ENCODE peak calls at places on chromosomes 4 and X, in four cellular contexts. K is GM12878, S is K562, Q is HepG2. F is an unnamed sample.

GRCh38 chr4:85522836-85523235 is 47.9 kb downstream of the ARHGAP24 start:
- DNase-seq in K (no peak), S (no peak), Q (no peak), F (no peak)

GRCh38 chrX:134642394-134642793 is 15.9 kb downstream of the PLAC1 start:
- DNase-seq in K (no peak), S (no peak), Q (no peak), F (no peak)

GRCh38 chrX:153793291-153793690 is 884 bp downstream of the IDH3G start:
- DNase-seq in K (no peak), S (no peak), Q (no peak), F (no peak)

GRCh38 chr4:76238236-76238635 is 13.3 kb upstream of the FAM47E start:
- DNase-seq in K (no peak), S (no peak), Q (no peak), F (no peak)

GRCh38 chr4:73988096-73988495 is at the start of gene PPBP:
- DNase-seq in K (no peak), S (no peak), Q (no peak), F (no peak)

GRCh38 chr4:168551211-168551610 is 54.4 kb downstream of the PALLD start:
- DNase-seq in K (no peak), S (no peak), Q (no peak), F (no peak)

GRCh38 chr4:55393461-55394320 is 2.1 kb upstream of the TMEM165 start:
- DNase-seq in K (no peak), S (no peak), Q (no peak), F (no peak)

GRCh38 chr4:155809835-155810234 is 51.0 kb downstream of the GUCY1B1 start:
- DNase-seq in K (peak; percentile 55), S (peak; percentile 4), Q (peak; percentile 64), F (peak; percentile 41)

GRCh38 chrX:120380699-120381098 is 18.8 kb downstream of the ATP1B4 start:
- DNase-seq in K (no peak), S (no peak), Q (peak; percentile 10), F (no peak)

GRCh38 chr4:34953145-34953799 is 1291.0 kb downstream of the ARAP2 start:
- DNase-seq in K (no peak), S (no peak), Q (peak; percentile 58), F (peak; percentile 4)

GRCh38 chr4:142549726-142550463 is 296.2 kb downstream of the INPP4B start:
- DNase-seq in K (no peak), S (no peak), Q (no peak), F (no peak)

GRCh38 chr4:8709050-8709728 is 116.6 kb downstream of the CPZ start:
- DNase-seq in K (no peak), S (no peak), Q (no peak), F (peak; percentile 5)

GRCh38 chr4:156255205-156255604 is 301.5 kb upstream of the CTSO start:
- DNase-seq in K (no peak), S (no peak), Q (no peak), F (no peak)

GRCh38 chrX:1767026-1767425 is 152.2 kb downstream of the ASMT start:
- DNase-seq in K (no peak), S (no peak), Q (no peak), F (no peak)

GRCh38 chrX:14027511-14028019 is 2.1 kb downstream of the GEMIN8 start:
- DNase-seq in K (peak; percentile 63), S (peak; percentile 9), Q (peak; percentile 1), F (no peak)

GRCh38 chr4:10457255-10457801 is at the start of gene ZNF518B:
- DNase-seq in K (no peak), S (peak; percentile 90), Q (no peak), F (peak; percentile 93)

GRCh38 chrX:33204889-33205288 is 6.5 kb downstream of the DMD start:
- DNase-seq in K (no peak), S (no peak), Q (no peak), F (no peak)

GRCh38 chr4:52192697-52193096 is 141.6 kb downstream of the SPATA18 start:
- DNase-seq in K (no peak), S (no peak), Q (peak; percentile 34), F (no peak)

GRCh38 chr4:184408021-184408710 is 66.2 kb downstream of the IRF2 start:
- DNase-seq in K (no peak), S (no peak), Q (no peak), F (no peak)

GRCh38 chrX:3320471-3321046 is 25.9 kb downstream of the MXRA5 start:
- DNase-seq in K (no peak), S (no peak), Q (no peak), F (no peak)

GRCh38 chr4:35800669-35801068 is 443.6 kb downstream of the ARAP2 start:
- DNase-seq in K (no peak), S (no peak), Q (no peak), F (no peak)

GRCh38 chr4:6177587-6178197 is 22.7 kb downstream of the JAKMIP1 start:
- DNase-seq in K (no peak), S (peak; percentile 19), Q (no peak), F (no peak)

GRCh38 chrX:4932790-4933189 is 1219.3 kb upstream of the PRKX start:
- DNase-seq in K (no peak), S (no peak), Q (no peak), F (no peak)

GRCh38 chrX:10387011-10387410 is 230.2 kb downstream of the CLCN4 start:
- DNase-seq in K (no peak), S (no peak), Q (no peak), F (no peak)

GRCh38 chr4:169099775-169100180 is 89.7 kb upstream of the CBR4 start:
- DNase-seq in K (peak; percentile 34), S (no peak), Q (peak; percentile 14), F (no peak)

GRCh38 chr4:185016946-185017797 is 1.1 kb upstream of the HELT start:
- DNase-seq in K (no peak), S (no peak), Q (no peak), F (no peak)

GRCh38 chrX:56366901-56367300 is 134.7 kb downstream of the KLF8 start:
- DNase-seq in K (no peak), S (no peak), Q (no peak), F (no peak)

GRCh38 chr4:84944952-84945351 is 21.5 kb downstream of the WDFY3 start:
- DNase-seq in K (no peak), S (no peak), Q (peak; percentile 48), F (no peak)

GRCh38 chrX:41127476-41128192 is 42.4 kb downstream of the USP9X start:
- DNase-seq in K (no peak), S (no peak), Q (no peak), F (no peak)

GRCh38 chrX:123550829-123551228 is 182.0 kb downstream of the THOC2 start:
- DNase-seq in K (no peak), S (no peak), Q (no peak), F (no peak)

GRCh38 chrX:44244008-44244407 is 99.5 kb downstream of the EFHC2 start:
- DNase-seq in K (no peak), S (peak; percentile 13), Q (no peak), F (peak; percentile 6)

GRCh38 chrX:50036481-50036880 is 114.1 kb downstream of the CLCN5 start:
- DNase-seq in K (no peak), S (no peak), Q (no peak), F (no peak)
- TF ChIP-seq TAF1 in K (no peak), S (no peak), Q (no peak), F (no peak)

DNA sequence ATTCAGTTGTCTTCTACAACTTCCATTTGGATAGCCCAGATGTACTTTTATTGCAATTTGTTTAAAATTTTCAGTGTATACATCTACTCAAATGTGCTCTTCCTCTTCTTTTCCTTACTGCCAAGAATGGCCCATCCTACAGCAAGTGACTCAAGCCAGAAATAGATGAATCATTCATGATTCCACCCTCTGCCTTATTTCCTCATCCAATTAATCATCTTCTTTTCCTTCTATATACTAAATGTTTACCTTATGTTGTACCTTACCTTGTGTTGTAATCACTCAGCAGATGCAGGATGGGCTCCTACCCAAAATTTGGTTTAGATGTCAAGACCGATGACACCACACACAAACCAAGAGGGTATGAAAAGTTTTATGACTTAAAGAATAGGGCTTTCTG is 437.8 kb downstream of the GRXCR1 start:
- DNase-seq in K (no peak), S (no peak), Q (no peak), F (no peak)
- TF ChIP-seq ZBTB33 in K (no peak), S (no peak), Q (no peak), F (no peak)

GRCh38 chr4:87044511-87045369 is 109.9 kb downstream of the AFF1 start:
- DNase-seq in K (no peak), S (peak; percentile 43), Q (no peak), F (peak; percentile 43)

GRCh38 chr4:87042221-87042620 is 107.4 kb downstream of the AFF1 start:
- DNase-seq in K (no peak), S (no peak), Q (no peak), F (no peak)

GRCh38 chr4:87045659-87046058 is 110.8 kb downstream of the AFF1 start:
- DNase-seq in K (no peak), S (no peak), Q (no peak), F (no peak)

GRCh38 chr4:87041142-87041541 is 106.3 kb downstream of the AFF1 start:
- DNase-seq in K (no peak), S (no peak), Q (no peak), F (no peak)

DNA sequence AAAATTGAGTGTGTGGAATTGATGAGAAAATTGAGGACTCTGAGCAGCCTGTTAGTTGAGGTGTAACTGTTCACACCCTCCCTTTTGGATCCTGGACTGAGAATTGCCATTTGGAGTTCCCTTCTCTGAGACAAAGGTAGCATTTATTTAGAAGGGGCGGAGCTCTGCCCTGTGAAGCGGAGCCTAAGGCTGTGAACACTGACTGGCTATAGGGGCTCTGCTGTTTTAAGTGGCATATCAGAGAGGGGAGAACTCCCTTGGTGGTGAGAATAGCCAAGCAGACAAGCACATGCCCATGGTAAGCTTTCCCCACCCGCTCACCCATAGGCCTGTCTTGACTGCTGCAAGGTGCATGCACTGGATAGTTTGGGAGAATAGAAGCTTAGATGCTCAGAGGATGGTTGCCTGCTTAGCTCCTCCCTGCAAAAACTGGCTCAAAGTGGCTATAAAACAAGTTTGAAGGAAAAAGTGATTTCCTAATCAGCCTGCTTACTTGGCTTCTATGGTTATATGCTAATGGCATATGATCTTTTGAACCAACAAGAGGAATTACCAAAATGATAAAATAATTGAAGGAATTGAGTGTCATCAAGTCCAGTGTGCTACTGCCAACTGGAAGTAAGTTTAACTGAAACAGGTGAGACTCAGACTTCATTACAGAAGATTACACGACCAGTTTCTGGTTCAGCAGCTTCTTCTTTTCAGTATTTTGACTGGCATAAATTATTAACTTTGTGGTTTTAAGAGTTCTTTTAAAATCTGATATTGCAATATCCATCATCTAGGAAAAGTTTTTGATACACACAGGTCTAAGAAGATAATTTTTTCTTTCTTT is 108.4 kb downstream of the AFF1 start:
- DNase-seq in K (no peak), S (no peak), Q (no peak), F (no peak)
- H3K4me1 ChIP-seq in K (peaks cover 32% of the 10 kb centered on the region), S (peaks cover 34% of the 10 kb centered on the region), Q (peaks cover 31% of the 10 kb centered on the region), F (peaks cover 26% of the 10 kb centered on the region)

GRCh38 chr4:153224474-153224873 is 20.2 kb downstream of the TRIM2 start:
- DNase-seq in K (no peak), S (no peak), Q (no peak), F (no peak)

GRCh38 chr4:153222790-153223417 is 18.7 kb downstream of the TRIM2 start:
- DNase-seq in K (no peak), S (no peak), Q (no peak), F (peak; percentile 84)

GRCh38 chr4:153222162-153222789 is 18.0 kb downstream of the TRIM2 start:
- DNase-seq in K (no peak), S (no peak), Q (no peak), F (peak; percentile 84)

GRCh38 chr4:153223935-153224334 is 19.7 kb downstream of the TRIM2 start:
- DNase-seq in K (no peak), S (no peak), Q (no peak), F (no peak)

DNA sequence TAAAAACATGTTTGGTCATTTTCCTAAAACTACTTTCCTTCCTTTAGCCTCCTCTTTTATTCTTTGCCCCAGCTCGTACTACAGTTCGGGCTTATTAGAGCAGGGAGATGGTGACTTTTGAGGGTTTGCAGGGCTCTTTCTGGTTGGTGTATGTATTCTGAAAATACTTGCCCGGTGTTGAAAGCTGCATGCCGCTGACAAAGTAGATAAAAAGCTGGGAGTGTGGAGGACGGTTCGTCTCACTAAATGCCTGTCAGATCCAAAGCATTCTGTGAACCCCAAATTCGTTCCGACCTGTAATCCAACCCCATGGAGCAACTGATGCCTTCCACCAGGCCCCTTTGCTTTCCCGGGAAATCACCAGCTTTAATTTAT is 19.2 kb downstream of the TRIM2 start:
- DNase-seq in K (no peak), S (no peak), Q (no peak), F (peak; percentile 33)
- TF ChIP-seq TAF1 in K (no peak), S (no peak), Q (no peak), F (no peak)

F was measured in SK-N-SH.